ENCODE peak calls at places on chromosome 7, in eight cellular contexts. T, Z, X, S, Y, D, V and U are unnamed samples.
A peak's percentile ranks its signal among the peaks of the same experiment; 100 is the strongest.

GRCh38 chr7:87028636-87029035 is 30.8 kb downstream of the ELAPOR2 start:
- DNase-seq in X (no peak), V (no peak), S (no peak), Y (no peak), D (no peak), T (no peak), Z (no peak), U (peak; percentile 32)

GRCh38 chr7:105268056-105268455 is 120.7 kb downstream of the SRPK2 start:
- DNase-seq in T (no peak), V (peak; percentile 57), D (no peak), X (peak; percentile 85), Y (no peak), S (no peak), Z (no peak), U (no peak)

GRCh38 chr7:124459101-124460052 is 306.2 kb downstream of the GPR37 start:
- DNase-seq in Z (no peak), S (no peak), T (no peak), D (no peak), X (peak; percentile 62), Y (no peak), V (no peak), U (no peak)

GRCh38 chr7:157522189-157522588 is 185.4 kb downstream of the DNAJB6 start:
- DNase-seq in T (peak; percentile 14), S (no peak), V (no peak), X (no peak), D (no peak), Z (no peak), Y (no peak), U (no peak)

GRCh38 chr7:35530124-35531109 is 164.5 kb downstream of the HERPUD2 start:
- DNase-seq in D (no peak), Y (no peak), Z (no peak), S (no peak), V (no peak), T (no peak), X (no peak), U (no peak)

GRCh38 chr7:108497082-108497725 is 28.7 kb downstream of the PNPLA8 start:
- DNase-seq in X (peak; percentile 61), V (peak; percentile 61), Z (peak; percentile 55), T (no peak), S (no peak), D (peak; percentile 5), Y (peak; percentile 12), U (peak; percentile 62)

GRCh38 chr7:121288894-121289293 is 39.9 kb upstream of the WNT16 start:
- DNase-seq in X (peak; percentile 81), V (no peak), Z (no peak), Y (no peak), S (no peak), D (no peak), T (no peak), U (no peak)

GRCh38 chr7:26278769-26279168 is 12.9 kb upstream of the SNX10 start:
- DNase-seq in S (no peak), D (no peak), V (peak; percentile 45), T (no peak), Y (no peak), X (peak; percentile 42), Z (peak; percentile 38), U (no peak)

GRCh38 chr7:34748244-34749039 is 90.4 kb downstream of the NPSR1 start:
- DNase-seq in T (peak; percentile 75), Y (no peak), S (no peak), V (no peak), Z (peak; percentile 98), D (no peak), X (peak; percentile 9), U (no peak)

GRCh38 chr7:158073845-158074840 is 513.5 kb downstream of the PTPRN2 start:
- DNase-seq in Y (no peak), X (no peak), Z (peak; percentile 67), T (no peak), V (no peak), D (no peak), S (no peak), U (no peak)

GRCh38 chr7:28157826-28158416 is 22.7 kb downstream of the JAZF1 start:
- DNase-seq in V (no peak), X (no peak), D (no peak), Y (no peak), T (no peak), Z (no peak), S (no peak), U (no peak)

GRCh38 chr7:100682991-100683658 is 9.6 kb downstream of the GNB2 start:
- DNase-seq in V (no peak), Z (no peak), X (no peak), S (no peak), Y (no peak), D (no peak), T (no peak), U (no peak)

GRCh38 chr7:69654381-69654780 is 56.1 kb downstream of the AUTS2 start:
- DNase-seq in Z (peak; percentile 93), X (peak; percentile 73), Y (no peak), T (no peak), V (no peak), S (no peak), D (no peak), U (no peak)

GRCh38 chr7:47266799-47267198 is 315.1 kb downstream of the TNS3 start:
- DNase-seq in T (no peak), V (no peak), D (no peak), Y (no peak), Z (no peak), S (no peak), X (peak; percentile 25), U (no peak)

GRCh38 chr7:47143344-47143743 is 438.6 kb downstream of the TNS3 start:
- DNase-seq in T (no peak), X (peak; percentile 78), S (no peak), Y (no peak), D (no peak), V (no peak), Z (no peak), U (no peak)

GRCh38 chr7:50791921-50792341 is 9.2 kb upstream of the GRB10 start:
- DNase-seq in Z (no peak), Y (no peak), X (peak; percentile 72), D (no peak), T (no peak), V (no peak), S (no peak), U (peak; percentile 9)

GRCh38 chr7:28984631-28985030 is 26.5 kb upstream of the TRIL start:
- DNase-seq in Y (no peak), Z (no peak), S (no peak), V (no peak), D (no peak), T (no peak), X (peak; percentile 90), U (peak; percentile 65)

GRCh38 chr7:146655928-146656797 is 539.6 kb downstream of the CNTNAP2 start:
- DNase-seq in S (no peak), Y (no peak), D (no peak), Z (peak; percentile 100), V (peak; percentile 2), T (no peak), X (no peak), U (no peak)

GRCh38 chr7:77887567-77887966 is 89.0 kb downstream of the PHTF2 start:
- DNase-seq in Y (no peak), Z (no peak), T (no peak), S (no peak), D (no peak), V (no peak), X (peak; percentile 87), U (no peak)

GRCh38 chr7:29609162-29610030 is 45.8 kb downstream of the PRR15 start:
- DNase-seq in S (no peak), Z (peak; percentile 57), D (no peak), T (no peak), X (peak; percentile 79), Y (no peak), V (no peak), U (peak; percentile 67)

GRCh38 chr7:74194686-74195085 is 15.1 kb upstream of the LAT2 start:
- DNase-seq in X (no peak), Z (no peak), V (no peak), S (no peak), D (no peak), T (no peak), Y (no peak), U (no peak)

GRCh38 chr7:151549083-151549482 is 29.4 kb upstream of the RHEB start:
- DNase-seq in Z (no peak), Y (no peak), X (no peak), D (no peak), S (no peak), V (no peak), T (no peak), U (no peak)

GRCh38 chr7:102306916-102307677 is 20.4 kb downstream of the SH2B2 start:
- DNase-seq in D (no peak), Z (no peak), Y (peak; percentile 37), T (peak; percentile 79), S (no peak), V (peak; percentile 87), X (no peak), U (peak; percentile 60)

GRCh38 chr7:142964502-142965246 is 2.5 kb upstream of the KEL start:
- DNase-seq in S (no peak), Y (no peak), Z (no peak), D (no peak), T (no peak), X (no peak), V (no peak), U (no peak)

GRCh38 chr7:3591150-3591549 is 290.1 kb downstream of the SDK1 start:
- DNase-seq in D (no peak), Y (no peak), S (no peak), X (no peak), V (no peak), Z (no peak), T (no peak), U (no peak)

GRCh38 chr7:44867073-44867990 is 18.0 kb downstream of the PURB start:
- DNase-seq in T (no peak), X (peak; percentile 94), Z (no peak), V (no peak), D (no peak), Y (no peak), S (no peak), U (no peak)

GRCh38 chr7:75732764-75733630 is 5.7 kb downstream of the HIP1 start:
- DNase-seq in X (peak; percentile 96), Y (no peak), V (no peak), Z (no peak), T (no peak), S (no peak), D (no peak), U (no peak)

GRCh38 chr7:97118306-97118917 is 914 bp downstream of the SDHAF3 start:
- DNase-seq in Z (peak; percentile 14), Y (no peak), S (no peak), X (no peak), D (no peak), V (peak; percentile 28), T (no peak), U (no peak)

GRCh38 chr7:128887169-128888038 is 23.1 kb downstream of the KCP start:
- DNase-seq in V (no peak), T (no peak), X (no peak), D (no peak), S (no peak), Z (no peak), Y (no peak), U (no peak)

GRCh38 chr7:518630-519428 is 817 bp downstream of the PDGFA start:
- DNase-seq in Y (peak; percentile 86), T (peak; percentile 85), X (peak; percentile 55), Z (peak; percentile 52), D (peak; percentile 72), V (peak; percentile 39), S (no peak), U (peak; percentile 78)

GRCh38 chr7:6106140-6106904 is 75.1 kb downstream of the ANKRD61 start:
- DNase-seq in X (peak; percentile 60), T (no peak), S (no peak), D (no peak), Z (no peak), V (peak; percentile 73), Y (no peak), U (peak; percentile 11)